ENCODE peak calls at places on chromosomes 6 and 20, in six cellular contexts. J is left lung, F is endothelial cell, S is astrocyte of the spinal cord, Y is HFF-Myc, Z is neural crest cell. A is an unnamed sample.

GRCh38 chr6:100353276-100354015 is 111.3 kb downstream of the SIM1 start:
- DNase-seq in Y (no peak), S (peak), F (no peak), Z (no peak), J (no peak), A (no peak)

GRCh38 chr6:25359191-25359861 is 80.2 kb downstream of the CARMIL1 start:
- DNase-seq in S (peak), Y (no peak), Z (no peak), J (no peak), F (no peak), A (no peak)

GRCh38 chr6:39466664-39467063 is 144.2 kb upstream of the KCNK16 start:
- DNase-seq in S (no peak), Y (no peak), F (no peak), J (no peak), Z (no peak), A (no peak)

GRCh38 chr6:34459899-34460593 is 5.8 kb upstream of the PACSIN1 start:
- DNase-seq in Z (peak), F (peak), J (no peak), Y (no peak), S (peak), A (no peak)

GRCh38 chr20:37236462-37236861 is 25.2 kb downstream of the GHRH start:
- DNase-seq in F (no peak), J (no peak), Z (no peak), Y (no peak), S (no peak), A (no peak)

GRCh38 chr6:21610376-21610775 is 16.8 kb downstream of the SOX4 start:
- DNase-seq in S (no peak), Y (no peak), J (no peak), F (no peak), Z (no peak), A (no peak)

GRCh38 chr6:21742238-21742660 is 148.7 kb downstream of the SOX4 start:
- DNase-seq in Y (peak), S (peak), J (no peak), Z (no peak), F (no peak), A (no peak)

GRCh38 chr6:93105017-93105416 is 314.3 kb downstream of the EPHA7 start:
- DNase-seq in S (peak), F (no peak), Z (no peak), Y (no peak), J (no peak), A (no peak)

GRCh38 chr20:24633026-24633425 is 163.6 kb downstream of the SYNDIG1 start:
- DNase-seq in Y (no peak), F (no peak), S (peak), Z (no peak), J (no peak), A (no peak)

GRCh38 chr6:113595921-113596376 is 261.2 kb upstream of the MARCKS start:
- DNase-seq in F (no peak), S (peak), J (no peak), Y (no peak), Z (no peak), A (no peak)

GRCh38 chr6:10210052-10210451 is 204.8 kb downstream of the TFAP2A start:
- DNase-seq in F (no peak), S (no peak), Z (no peak), Y (peak), J (no peak), A (no peak)

GRCh38 chr6:27836783-27837635 is 75.2 kb downstream of the OR2B2 start:
- DNase-seq in J (peak), Z (peak), F (peak), S (peak), Y (peak), A (peak)

GRCh38 chr6:14875678-14876063 is 370.2 kb upstream of the JARID2 start:
- DNase-seq in F (no peak), Y (no peak), S (peak), J (no peak), Z (no peak), A (peak)

GRCh38 chr6:34695729-34696188 is 808 bp downstream of the ILRUN start:
- DNase-seq in Y (no peak), Z (no peak), F (no peak), J (no peak), S (no peak), A (no peak)

GRCh38 chr20:36572701-36573102 is 695 bp upstream of the TGIF2 start:
- DNase-seq in S (no peak), Y (no peak), F (peak), J (no peak), Z (peak), A (no peak)

GRCh38 chr6:12000174-12000573 is 11.9 kb upstream of the HIVEP1 start:
- DNase-seq in J (no peak), Z (no peak), F (no peak), Y (no peak), S (no peak), A (no peak)

GRCh38 chr6:15893556-15894253 is 230.9 kb upstream of the DTNBP1 start:
- DNase-seq in F (no peak), S (peak), J (no peak), Y (peak), Z (no peak), A (no peak)

GRCh38 chr6:169620171-169621125 is 81.4 kb downstream of the WDR27 start:
- DNase-seq in F (no peak), Z (no peak), J (no peak), S (peak), Y (no peak), A (no peak)

GRCh38 chr6:111823831-111824607 is 49.2 kb downstream of the FYN start:
- DNase-seq in Y (peak), S (peak), Z (no peak), J (no peak), F (no peak), A (no peak)

GRCh38 chr6:32519117-32519909 is 10.8 kb downstream of the HLA-DRB5 start:
- DNase-seq in F (no peak), J (no peak), Y (no peak), Z (no peak), S (no peak), A (no peak)

GRCh38 chr6:110581682-110582081 is 105.3 kb upstream of the SLC22A16 start:
- DNase-seq in Y (no peak), S (no peak), J (no peak), Z (no peak), F (no peak), A (no peak)

GRCh38 chr6:137036566-137037300 is 8.0 kb downstream of the IL20RA start:
- DNase-seq in J (no peak), Z (no peak), Y (no peak), S (no peak), F (no peak), A (no peak)

GRCh38 chr6:166009385-166010031 is 158.1 kb downstream of the TBXT start:
- DNase-seq in Z (no peak), J (no peak), F (no peak), S (no peak), Y (no peak), A (no peak)

GRCh38 chr20:41309817-41310216 is 7.7 kb downstream of the ZHX3 start:
- DNase-seq in F (no peak), S (peak), Y (no peak), Z (no peak), J (no peak), A (no peak)

GRCh38 chr20:57256908-57257307 is 9.5 kb downstream of the BMP7 start:
- DNase-seq in F (no peak), J (no peak), S (no peak), Y (no peak), Z (no peak), A (no peak)

GRCh38 chr6:29647927-29648642 is 8.8 kb upstream of the MOG start:
- DNase-seq in Y (peak), J (no peak), F (no peak), S (peak), Z (no peak), A (no peak)

GRCh38 chr6:123520208-123520607 is 116.5 kb downstream of the TRDN start:
- DNase-seq in S (no peak), F (no peak), Y (no peak), Z (no peak), J (no peak), A (no peak)

GRCh38 chr20:47773381-47773786 is 11.9 kb downstream of the SULF2 start:
- DNase-seq in J (no peak), S (no peak), Y (no peak), F (no peak), Z (no peak), A (no peak)

GRCh38 chr6:128964771-128965170 is 81.8 kb downstream of the LAMA2 start:
- DNase-seq in F (no peak), Z (no peak), Y (no peak), S (no peak), J (no peak), A (no peak)

GRCh38 chr20:10660661-10661060 is 13.1 kb downstream of the JAG1 start:
- DNase-seq in Y (no peak), S (no peak), J (no peak), F (no peak), Z (no peak), A (no peak)

GRCh38 chr20:38550274-38550673 is 30.7 kb upstream of the ADIG start:
- DNase-seq in F (no peak), J (no peak), Y (no peak), Z (no peak), S (no peak), A (no peak)
- TF ChIP-seq CTCF in F (peak), J (no peak), Y (peak), Z (peak), S (no peak), A (peak)

GRCh38 chr6:5302220-5302946 is 41.1 kb downstream of the FARS2 start:
- DNase-seq in Z (no peak), J (no peak), S (peak), Y (no peak), F (no peak), A (peak)

GRCh38 chr6:5305968-5306626 is 44.8 kb downstream of the FARS2 start:
- DNase-seq in F (no peak), Y (no peak), J (no peak), Z (no peak), S (no peak), A (no peak)

GRCh38 chr6:5300206-5300764 is 39.0 kb downstream of the FARS2 start:
- DNase-seq in Z (no peak), S (no peak), J (no peak), F (no peak), Y (no peak), A (no peak)

GRCh38 chr6:5303711-5304110 is 42.4 kb downstream of the FARS2 start:
- DNase-seq in J (no peak), S (no peak), Z (no peak), Y (no peak), F (no peak), A (no peak)

DNA sequence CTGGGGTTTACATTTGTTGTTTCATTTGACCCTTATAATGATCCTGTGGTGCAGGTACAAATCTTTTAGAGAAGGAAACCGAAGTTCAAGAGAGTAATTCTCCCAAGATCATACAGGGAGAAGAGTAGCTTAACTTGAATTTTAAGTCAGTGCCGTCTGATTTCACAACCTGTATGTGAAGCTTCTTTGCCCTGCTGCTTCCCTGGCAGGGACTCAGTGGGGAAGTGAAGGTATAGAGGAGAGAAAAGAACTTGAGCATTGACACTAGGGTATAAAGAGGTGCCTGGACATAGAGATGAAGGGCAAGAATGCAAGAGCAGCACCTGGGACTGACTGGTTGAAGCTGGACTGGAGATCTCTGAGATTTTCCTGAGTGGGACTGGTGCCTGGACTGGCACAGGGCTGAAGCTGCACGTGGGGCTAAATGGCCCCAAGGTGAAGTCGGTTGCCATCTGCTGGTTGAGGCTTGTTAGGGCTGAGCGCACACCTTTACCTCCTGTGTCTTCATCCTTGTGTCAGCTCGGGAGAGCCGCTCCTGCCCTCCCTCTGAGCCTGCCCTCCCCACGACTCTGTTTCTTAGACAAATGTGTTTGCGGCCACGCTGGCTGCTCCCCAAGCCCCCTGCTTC is 41.8 kb downstream of the FARS2 start:
- DNase-seq in J (peak), F (peak), S (peak), Y (no peak), Z (no peak), A (peak)
- TF ChIP-seq CTCF in J (peak), F (peak), S (peak), Y (no peak), Z (peak), A (peak)

GRCh38 chr6:2503816-2504494 is 246.8 kb downstream of the MYLK4 start:
- DNase-seq in Z (no peak), J (no peak), S (peak), Y (no peak), F (no peak), A (no peak)

GRCh38 chr6:2507638-2508037 is 243.1 kb downstream of the MYLK4 start:
- DNase-seq in S (no peak), Y (no peak), F (no peak), J (no peak), Z (no peak), A (no peak)

GRCh38 chr6:2504495-2505064 is 246.1 kb downstream of the MYLK4 start:
- DNase-seq in Y (no peak), Z (no peak), S (no peak), F (no peak), J (no peak), A (no peak)

GRCh38 chr6:2507016-2507415 is 243.7 kb downstream of the MYLK4 start:
- DNase-seq in Z (no peak), F (no peak), J (no peak), Y (no peak), S (no peak), A (no peak)

GRCh38 chr6:2505624-2506023 is 245.1 kb downstream of the MYLK4 start:
- DNase-seq in J (no peak), Z (peak), F (peak), S (no peak), Y (no peak), A (peak)
- TF ChIP-seq CTCF in J (no peak), Z (peak), F (peak), S (peak), Y (peak), A (peak)

DNA sequence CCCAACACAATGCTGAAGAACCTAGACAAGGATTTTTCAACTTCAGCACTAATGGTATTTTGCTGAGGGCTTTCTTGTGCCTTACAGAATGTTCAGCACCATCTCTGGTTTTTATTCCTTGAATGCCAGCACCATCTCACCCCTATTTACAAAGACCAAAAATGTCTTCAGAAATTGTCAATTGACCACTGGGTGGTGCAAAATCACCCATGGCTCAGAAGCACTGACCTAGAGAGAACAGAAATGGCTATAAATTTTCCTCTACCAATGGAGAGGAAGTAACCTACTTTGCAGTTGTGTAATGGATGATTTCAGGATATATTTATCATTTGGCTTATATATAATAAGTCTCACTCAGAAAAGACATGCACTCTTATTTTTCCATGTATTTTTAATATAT is 431.0 kb upstream of the IRAK1BP1 start:
- DNase-seq in Z (no peak), Y (peak), S (peak), F (no peak), J (no peak), A (no peak)
- TF ChIP-seq CTCF in Z (peak), Y (peak), S (peak), F (no peak), J (no peak), A (peak)

GRCh38 chr6:159761873-159762680 is at the start of gene ACAT2:
- DNase-seq in Z (peak), Y (peak), J (peak), S (peak), F (peak), A (peak)
- TF ChIP-seq CTCF in Z (no peak), Y (no peak), J (no peak), S (no peak), F (no peak), A (no peak)

DNA sequence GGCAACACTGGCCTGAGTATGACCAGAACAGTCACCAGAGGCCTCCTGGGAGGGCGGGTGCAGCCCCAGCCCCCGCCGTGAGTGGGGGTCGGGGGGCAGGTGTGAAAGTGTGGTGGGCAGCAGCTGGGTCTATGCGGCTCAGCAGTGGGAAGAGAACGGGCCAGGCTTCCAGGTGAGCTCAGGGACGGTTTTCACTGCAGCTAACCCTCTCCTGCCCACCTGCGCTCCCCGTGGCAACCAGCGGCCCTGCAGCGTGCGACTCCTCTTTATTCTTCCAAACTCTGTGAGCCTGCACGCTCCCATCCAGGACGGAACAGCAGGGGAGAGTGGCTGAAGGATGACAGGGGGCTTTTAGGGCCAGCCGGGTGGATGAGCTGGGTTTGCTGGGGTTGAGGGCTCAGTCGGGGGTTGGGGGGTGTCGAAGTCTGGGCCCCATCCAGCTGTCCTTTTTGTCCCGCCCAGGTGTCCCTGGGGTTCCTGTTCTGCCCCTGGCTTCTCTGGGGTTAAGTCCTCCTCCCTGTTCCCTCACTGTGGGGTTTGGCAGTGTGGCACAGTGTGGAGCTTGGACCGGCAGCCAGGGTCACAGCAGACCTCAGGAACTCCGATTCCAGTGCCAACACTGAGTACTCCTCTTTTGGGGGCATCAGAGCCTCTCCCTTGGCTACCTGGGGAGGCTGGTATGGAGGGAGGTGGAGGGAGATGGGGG is 859 bp upstream of the BIRC7 start:
- DNase-seq in S (no peak), F (peak), Z (no peak), Y (no peak), J (no peak), A (no peak)
- TF ChIP-seq CTCF in S (peak), F (peak), Z (peak), Y (peak), J (no peak), A (peak)

A was measured in GM06990.